ENCODE peak calls at places on chromosomes 6 and 20, in six cellular contexts. E, N, M, H, Y and T are unnamed samples.

GRCh38 chr6:111759836-111760785 is 113.1 kb downstream of the FYN start:
- DNase-seq in E (no peak), N (no peak), H (no peak), Y (peak; percentile 94), M (peak; percentile 76), T (no peak)

GRCh38 chr6:121216928-121217327 is 117.4 kb downstream of the TBC1D32 start:
- DNase-seq in H (no peak), M (no peak), Y (peak; percentile 67), N (no peak), E (no peak), T (no peak)

GRCh38 chr20:1415667-1416468 is 23.0 kb upstream of the FKBP1A start:
- DNase-seq in H (no peak), E (no peak), Y (peak; percentile 99), M (no peak), N (no peak), T (no peak)

GRCh38 chr6:96783307-96783706 is 54.0 kb downstream of the GPR63 start:
- DNase-seq in E (no peak), H (no peak), N (no peak), M (no peak), Y (no peak), T (no peak)

GRCh38 chr20:1509237-1509636 is 18.0 kb upstream of the SIRPB2 start:
- DNase-seq in N (no peak), H (peak; percentile 59), Y (peak; percentile 48), M (no peak), E (no peak), T (no peak)

GRCh38 chr6:30646450-30647038 is 389 bp upstream of the C6orf136 start:
- DNase-seq in E (peak; percentile 94), M (no peak), N (peak; percentile 53), Y (peak; percentile 88), H (no peak), T (no peak)

GRCh38 chr20:36544134-36545018 is 3.1 kb downstream of the MYL9 start:
- DNase-seq in Y (peak; percentile 82), E (peak; percentile 88), N (peak; percentile 66), H (no peak), M (peak; percentile 86), T (no peak)

GRCh38 chr6:91098006-91098405 is 511.1 kb upstream of the MAP3K7 start:
- DNase-seq in Y (no peak), M (no peak), E (no peak), N (no peak), H (no peak), T (no peak)

GRCh38 chr20:59335401-59335800 is 35.0 kb downstream of the EDN3 start:
- DNase-seq in E (no peak), M (no peak), H (no peak), Y (no peak), N (no peak), T (no peak)

GRCh38 chr20:41567615-41568014 is 50.6 kb downstream of the CHD6 start:
- DNase-seq in M (no peak), Y (no peak), H (peak; percentile 40), N (no peak), E (no peak), T (no peak)

GRCh38 chr20:24698706-24699206 is 229.3 kb downstream of the SYNDIG1 start:
- DNase-seq in Y (no peak), N (no peak), H (no peak), E (peak; percentile 31), M (no peak), T (no peak)

GRCh38 chr6:109768485-109768884 is 77.4 kb downstream of the FIG4 start:
- DNase-seq in Y (peak; percentile 90), H (no peak), E (no peak), M (no peak), N (no peak), T (no peak)

GRCh38 chr6:19599813-19600464 is 237.2 kb upstream of the ID4 start:
- DNase-seq in Y (no peak), E (no peak), H (no peak), N (no peak), M (no peak), T (no peak)

GRCh38 chr20:33812673-33813462 is 1.7 kb downstream of the CHMP4B start:
- DNase-seq in Y (peak; percentile 19), H (peak; percentile 63), N (no peak), M (no peak), E (no peak), T (no peak)

GRCh38 chr20:61646986-61647385 is 394.9 kb downstream of the CDH4 start:
- DNase-seq in H (no peak), Y (no peak), N (no peak), E (no peak), M (no peak), T (no peak)

GRCh38 chr6:1986454-1987243 is 258.8 kb downstream of the GMDS start:
- DNase-seq in E (no peak), H (no peak), N (no peak), Y (peak; percentile 35), M (no peak), T (no peak)

GRCh38 chr6:56849876-56850275 is 105.0 kb upstream of the BEND6 start:
- DNase-seq in E (no peak), H (no peak), N (no peak), M (no peak), Y (peak; percentile 72), T (no peak)

GRCh38 chr20:38430679-38431325 is 4.3 kb downstream of the SNHG17 start:
- DNase-seq in H (no peak), N (no peak), Y (peak; percentile 48), M (no peak), E (no peak), T (no peak)

GRCh38 chr6:154343473-154344308 is 12.9 kb downstream of the IPCEF1 start:
- DNase-seq in E (no peak), H (no peak), Y (peak; percentile 68), N (no peak), M (no peak), T (no peak)

GRCh38 chr6:140174509-140174908 is 800.1 kb upstream of the CITED2 start:
- DNase-seq in H (no peak), Y (peak; percentile 99), M (no peak), N (no peak), E (no peak), T (no peak)

GRCh38 chr20:1422756-1423155 is 29.9 kb upstream of the FKBP1A start:
- DNase-seq in E (no peak), H (no peak), M (no peak), Y (no peak), N (no peak), T (no peak)

GRCh38 chr6:137571854-137572253 is 77.7 kb upstream of the OLIG3 start:
- DNase-seq in N (no peak), M (no peak), H (peak; percentile 65), E (no peak), Y (peak; percentile 32), T (peak; percentile 26)

GRCh38 chr6:36962874-36963273 is 8.3 kb downstream of the PI16 start:
- DNase-seq in N (no peak), M (peak; percentile 80), H (no peak), E (peak; percentile 78), Y (peak; percentile 28), T (peak; percentile 45)

GRCh38 chr20:33083544-33084340 is 4.3 kb downstream of the BPIFB4 start:
- DNase-seq in E (no peak), Y (no peak), N (no peak), H (no peak), M (no peak), T (no peak)

GRCh38 chr6:12114055-12114503 is 102.0 kb downstream of the HIVEP1 start:
- DNase-seq in M (no peak), E (no peak), N (no peak), Y (no peak), H (no peak), T (no peak)

DNA sequence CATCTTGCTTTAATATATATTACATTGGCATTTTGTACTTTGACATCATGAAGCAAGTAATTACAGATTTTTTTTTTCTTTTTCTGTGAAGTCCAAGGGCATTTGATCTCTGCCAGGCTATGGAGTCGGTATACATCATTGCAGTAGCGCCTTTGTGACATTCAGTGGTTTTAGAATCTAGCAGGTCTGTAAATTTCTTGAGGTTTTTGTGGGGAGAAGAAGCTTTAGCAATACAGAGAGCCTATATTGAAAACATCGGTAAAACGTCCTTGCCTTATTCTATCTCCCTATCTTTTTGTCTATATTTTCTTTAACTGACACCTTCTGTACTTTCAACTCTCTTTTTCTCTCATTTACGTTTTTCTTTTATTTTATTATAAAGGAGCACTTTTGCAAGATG is 47.2 kb downstream of the DUSP22 start:
- DNase-seq in M (no peak), H (no peak), E (no peak), Y (no peak), N (no peak), T (no peak)
- H3K4me3 ChIP-seq in M (no peak overlapping the region), H (no peak overlapping the region), E (no peak overlapping the region), Y (no peak overlapping the region), N (no peak overlapping the region), T (peak overlapping the region; percentile 11)

GRCh38 chr6:79672631-79673065 is 41.5 kb downstream of the SH3BGRL2 start:
- DNase-seq in N (no peak), E (no peak), Y (peak; percentile 49), H (peak; percentile 42), M (no peak), T (no peak)

GRCh38 chr6:79668381-79668780 is 37.3 kb downstream of the SH3BGRL2 start:
- DNase-seq in Y (no peak), M (no peak), E (no peak), H (no peak), N (no peak), T (no peak)

GRCh38 chr6:79671605-79672266 is 40.6 kb downstream of the SH3BGRL2 start:
- DNase-seq in N (no peak), H (no peak), M (peak; percentile 66), Y (peak; percentile 59), E (no peak), T (no peak)

GRCh38 chr6:79669766-79670165 is 38.6 kb downstream of the SH3BGRL2 start:
- DNase-seq in Y (no peak), H (no peak), E (no peak), N (no peak), M (no peak), T (no peak)

GRCh38 chr6:79670789-79671188 is 39.7 kb downstream of the SH3BGRL2 start:
- DNase-seq in E (no peak), Y (no peak), H (no peak), N (no peak), M (no peak), T (no peak)
- TF ChIP-seq CTCF in E (no peak), Y (no peak), H (no peak), N (no peak), M (no peak), T (no peak)

GRCh38 chr6:32975886-32976285 is 7.5 kb downstream of the BRD2 start:
- DNase-seq in Y (no peak), N (no peak), E (no peak), H (no peak), M (no peak), T (no peak)

GRCh38 chr6:32977953-32978324 is 9.5 kb downstream of the BRD2 start:
- DNase-seq in H (no peak), Y (no peak), N (no peak), M (no peak), E (no peak), T (no peak)

GRCh38 chr6:32974541-32975308 is 6.3 kb downstream of the BRD2 start:
- DNase-seq in Y (no peak), N (no peak), H (no peak), M (no peak), E (no peak), T (no peak)

GRCh38 chr6:32977272-32977952 is 9.0 kb downstream of the BRD2 start:
- DNase-seq in N (no peak), Y (no peak), M (no peak), E (no peak), H (no peak), T (no peak)

GRCh38 chr6:32976334-32977069 is 8.1 kb downstream of the BRD2 start:
- DNase-seq in H (no peak), M (no peak), Y (no peak), N (no peak), E (no peak), T (no peak)
- H3K4me3 ChIP-seq in H (no peak overlapping the region), M (no peak overlapping the region), Y (no peak overlapping the region), N (no peak overlapping the region), E (no peak overlapping the region), T (no peak overlapping the region)

GRCh38 chr6:158706369-158706982 is 56.6 kb downstream of the SYTL3 start:
- DNase-seq in E (peak; percentile 87), Y (peak; percentile 65), H (no peak), M (peak; percentile 86), N (no peak), T (no peak)
- TF ChIP-seq CTCF in E (peak; percentile 55), Y (peak; percentile 78), H (no peak), M (peak; percentile 36), N (peak; percentile 55), T (no peak)